ENCODE peak calls at places on chromosome 2, in four cellular contexts. P is GM23248; A is astrocyte of the spinal cord; B is CD8-positive, alpha-beta T cell. U is an unnamed sample.

GRCh38 chr2:18980104-18980777 is 378.2 kb downstream of the OSR1 start:
- DNase-seq in P (no peak), B (no peak), A (no peak), U (no peak)

GRCh38 chr2:23619941-23620340 is 235.0 kb downstream of the KLHL29 start:
- DNase-seq in B (no peak), A (no peak), P (no peak), U (no peak)

GRCh38 chr2:84801816-84802215 is 79.1 kb downstream of the TRABD2A start:
- DNase-seq in B (no peak), P (no peak), A (no peak), U (no peak)

GRCh38 chr2:225615514-225615913 is 216.0 kb downstream of the NYAP2 start:
- DNase-seq in A (no peak), P (no peak), B (no peak), U (no peak)

GRCh38 chr2:233168919-233169318 is 82.6 kb upstream of the ATG16L1 start:
- DNase-seq in A (no peak), P (no peak), B (no peak), U (no peak)

GRCh38 chr2:101829429-101829828 is 131.9 kb downstream of the MAP4K4 start:
- DNase-seq in B (no peak), P (no peak), A (no peak), U (no peak)

GRCh38 chr2:179184610-179185009 is 80.0 kb downstream of the SESTD1 start:
- DNase-seq in P (no peak), B (no peak), A (no peak), U (no peak)

GRCh38 chr2:98457045-98457696 is 12.5 kb downstream of the INPP4A start:
- DNase-seq in A (peak), P (peak), B (no peak), U (no peak)

GRCh38 chr2:28668106-28668814 is 83.4 kb upstream of the PPP1CB start:
- DNase-seq in P (no peak), A (no peak), B (no peak), U (no peak)

GRCh38 chr2:240557101-240557751 is 562 bp downstream of the ANKMY1 start:
- DNase-seq in B (no peak), P (peak), A (no peak), U (no peak)

GRCh38 chr2:166996465-166996864 is 108.2 kb downstream of the XIRP2 start:
- DNase-seq in A (no peak), B (no peak), P (no peak), U (no peak)

GRCh38 chr2:188628989-188629889 is 337.6 kb downstream of the GULP1 start:
- DNase-seq in B (no peak), A (peak), P (peak), U (no peak)

GRCh38 chr2:163877316-163877715 is 141.5 kb upstream of the FIGN start:
- DNase-seq in A (peak), P (peak), B (no peak), U (no peak)

GRCh38 chr2:158061763-158062162 is 39.9 kb upstream of the UPP2 start:
- DNase-seq in A (no peak), P (no peak), B (no peak), U (no peak)

GRCh38 chr2:72085036-72085435 is 62.6 kb downstream of the CYP26B1 start:
- DNase-seq in B (no peak), A (no peak), P (no peak), U (no peak)

GRCh38 chr2:180707867-180708205 is 272.6 kb upstream of the UBE2E3 start:
- DNase-seq in A (peak), B (no peak), P (peak), U (no peak)

GRCh38 chr2:62427146-62427545 is 78.8 kb downstream of the TMEM17 start:
- DNase-seq in A (no peak), P (no peak), B (no peak), U (no peak)

GRCh38 chr2:148459300-148459891 is 185.2 kb upstream of the EPC2 start:
- DNase-seq in P (peak), B (no peak), A (no peak), U (no peak)

GRCh38 chr2:209476367-209477191 is 52.7 kb downstream of the MAP2 start:
- DNase-seq in A (peak), B (no peak), P (no peak), U (no peak)

GRCh38 chr2:221629478-221629877 is 57.4 kb upstream of the EPHA4 start:
- DNase-seq in A (peak), B (no peak), P (peak), U (no peak)

GRCh38 chr2:161873689-161874088 is 200.3 kb downstream of the DPP4 start:
- DNase-seq in B (no peak), A (no peak), P (no peak), U (no peak)

GRCh38 chr2:42567806-42568429 is 514 bp upstream of the MTA3 start:
- DNase-seq in P (peak), A (peak), B (peak), U (no peak)

GRCh38 chr2:18740428-18740827 is 151.1 kb upstream of the NT5C1B start:
- DNase-seq in A (peak), B (no peak), P (no peak), U (peak)

GRCh38 chr2:150663143-150663542 is 175.7 kb upstream of the RND3 start:
- DNase-seq in P (peak), A (peak), B (no peak), U (no peak)

GRCh38 chr2:54706622-54707021 is 16.8 kb upstream of the EML6 start:
- DNase-seq in A (no peak), P (no peak), B (no peak), U (no peak)

GRCh38 chr2:105525201-105525600 is 126.3 kb upstream of the FHL2 start:
- DNase-seq in B (no peak), A (no peak), P (no peak), U (no peak)

GRCh38 chr2:239464166-239465016 is 63.6 kb upstream of the HDAC4 start:
- DNase-seq in P (no peak), B (no peak), A (no peak), U (peak)

GRCh38 chr2:110881908-110882307 is 149.5 kb downstream of the ACOXL start:
- DNase-seq in P (no peak), A (no peak), B (no peak), U (no peak)

GRCh38 chr2:131143803-131144202 is 38.7 kb downstream of the PLEKHB2 start:
- DNase-seq in B (no peak), A (peak), P (peak), U (no peak)

GRCh38 chr2:237427807-237428506 is 14.0 kb upstream of the COL6A3 start:
- DNase-seq in B (peak), P (no peak), A (no peak), U (no peak)

GRCh38 chr2:203280428-203281064 is 41.7 kb downstream of the CYP20A1 start:
- DNase-seq in P (peak), B (no peak), A (peak), U (no peak)

GRCh38 chr2:213288913-213289700 is 4.8 kb downstream of the SPAG16 start:
- DNase-seq in A (peak), B (no peak), P (peak), U (no peak)

GRCh38 chr2:127664895-127665225 is 10.5 kb downstream of the LIMS2 start:
- DNase-seq in B (no peak), A (no peak), P (no peak), U (peak)

GRCh38 chr2:117587310-117587709 is 227.2 kb upstream of the DDX18 start:
- DNase-seq in P (no peak), B (no peak), A (no peak), U (no peak)

GRCh38 chr2:8120979-8121825 is 560.7 kb upstream of the ID2 start:
- DNase-seq in A (no peak), B (no peak), P (peak), U (no peak)

U was measured in upper lobe of right lung.